ENCODE peak calls at places on chromosomes 7 and 10, in five cellular contexts. D is central memory CD4-positive, alpha-beta T cell; V is dorsolateral prefrontal cortex; F is HS-27A; I is T-helper 9 cell. X is an unnamed sample.

GRCh38 chr10:87861953-87862643 is 1.2 kb downstream of the KLLN start:
- DNase-seq in D (peak), V (peak), F (peak), I (peak), X (no peak)

GRCh38 chr7:104890216-104890615 is 123.8 kb upstream of the KMT2E start:
- DNase-seq in D (no peak), V (no peak), F (no peak), I (no peak), X (no peak)

GRCh38 chr10:1390200-1390599 is 334.0 kb downstream of the WDR37 start:
- DNase-seq in D (no peak), V (no peak), F (no peak), I (no peak), X (no peak)

GRCh38 chr10:119651514-119652327 is 541 bp downstream of the BAG3 start:
- DNase-seq in D (no peak), V (no peak), F (no peak), I (peak), X (no peak)

GRCh38 chr10:89278034-89278535 is 23.8 kb upstream of the IFIT2 start:
- DNase-seq in D (no peak), V (no peak), F (peak), I (no peak), X (no peak)

GRCh38 chr10:69181433-69181832 is 1.4 kb downstream of the SUPV3L1 start:
- DNase-seq in D (no peak), V (no peak), F (no peak), I (no peak), X (no peak)

GRCh38 chr7:48025630-48026029 is 3.3 kb downstream of the SUN3 start:
- DNase-seq in D (no peak), V (no peak), F (no peak), I (no peak), X (no peak)

GRCh38 chr7:80783688-80784327 is 135.0 kb downstream of the SEMA3C start:
- DNase-seq in D (no peak), V (no peak), F (no peak), I (no peak), X (no peak)

GRCh38 chr7:6558837-6559236 is 7.6 kb upstream of the GRID2IP start:
- DNase-seq in D (no peak), V (no peak), F (peak), I (no peak), X (no peak)

GRCh38 chr7:98266840-98267239 is 14.6 kb upstream of the BRI3 start:
- DNase-seq in D (no peak), V (no peak), F (no peak), I (no peak), X (no peak)

GRCh38 chr10:10235003-10235402 is 782.7 kb upstream of the CELF2 start:
- DNase-seq in D (no peak), V (no peak), F (no peak), I (no peak), X (no peak)

GRCh38 chr10:48363617-48364355 is 57.3 kb downstream of the MAPK8 start:
- DNase-seq in D (peak), V (no peak), F (no peak), I (no peak), X (no peak)

GRCh38 chr7:48090095-48090805 is 1.2 kb downstream of the UPP1 start:
- DNase-seq in D (no peak), V (no peak), F (no peak), I (no peak), X (no peak)

GRCh38 chr7:113209449-113210203 is 91.3 kb upstream of the SMIM30 start:
- DNase-seq in D (no peak), V (no peak), F (no peak), I (no peak), X (no peak)

GRCh38 chr10:58512470-58513188 is at the start of gene BICC1:
- DNase-seq in D (no peak), V (peak), F (no peak), I (no peak), X (no peak)

GRCh38 chr10:75492151-75492550 is 60.7 kb downstream of the LRMDA start:
- DNase-seq in D (no peak), V (no peak), F (no peak), I (no peak), X (no peak)

GRCh38 chr7:79619216-79619615 is 165.7 kb upstream of the MAGI2 start:
- DNase-seq in D (no peak), V (no peak), F (no peak), I (no peak), X (no peak)

GRCh38 chr7:34845666-34846361 is 187.8 kb downstream of the NPSR1 start:
- DNase-seq in D (no peak), V (no peak), F (no peak), I (no peak), X (no peak)

GRCh38 chr7:117072620-117073118 is 119.4 kb downstream of the ST7 start:
- DNase-seq in D (no peak), V (no peak), F (no peak), I (no peak), X (no peak)

GRCh38 chr10:50514995-50515394 is 108.8 kb downstream of the SGMS1 start:
- DNase-seq in D (no peak), V (no peak), F (no peak), I (no peak), X (no peak)

GRCh38 chr7:155209920-155210319 is 87.8 kb upstream of the INSIG1 start:
- DNase-seq in D (no peak), V (no peak), F (no peak), I (no peak), X (no peak)

GRCh38 chr7:155405399-155406318 is 52.3 kb upstream of the EN2 start:
- DNase-seq in D (no peak), V (no peak), F (no peak), I (no peak), X (no peak)

GRCh38 chr10:51607436-51607835 is 92.0 kb downstream of the CSTF2T start:
- DNase-seq in D (no peak), V (no peak), F (no peak), I (no peak), X (no peak)

GRCh38 chr7:107725138-107725740 is 18.7 kb upstream of the CBLL1 start:
- DNase-seq in D (peak), V (no peak), F (no peak), I (peak), X (no peak)

GRCh38 chr7:34835901-34836300 is 177.9 kb downstream of the NPSR1 start:
- DNase-seq in D (no peak), V (no peak), F (no peak), I (no peak), X (no peak)

X was measured in NCI-H187.